ENCODE peak calls at places on chromosomes 13 and 19, in five cellular contexts. A is A549; J is NCI-H1417; E is NCI-H1092 treated with DMSO at 0.1 percent for 48 hours; U is stimulated activated CD4-positive, alpha-beta T cell treated with anti-CD3 and anti-CD28 coated beads, Interleukin-12 subunit alpha, Interleukin-12 subunit beta, amount 100 ng/mL, for 24 hours. W is an unnamed sample.

GRCh38 chr19:18763674-18764590 is 27.2 kb downstream of the COMP start:
- DNase-seq in A (no peak), J (peak; percentile 48), E (peak; percentile 44), U (no peak), W (no peak)

GRCh38 chr19:47229674-47230121 is 1.3 kb downstream of the BBC3 start:
- DNase-seq in A (peak; percentile 53), J (peak; percentile 18), E (no peak), U (no peak), W (no peak)

GRCh38 chr19:35061583-35062373 is 20.3 kb downstream of the HPN start:
- DNase-seq in A (no peak), J (no peak), E (no peak), U (no peak), W (no peak)

GRCh38 chr19:8585894-8586750 is 8.9 kb upstream of the MYO1F start:
- DNase-seq in A (peak; percentile 61), J (peak; percentile 30), E (no peak), U (no peak), W (peak; percentile 17)

GRCh38 chr13:99103536-99103935 is 97.1 kb upstream of the UBAC2 start:
- DNase-seq in A (no peak), J (peak; percentile 93), E (no peak), U (no peak), W (no peak)

GRCh38 chr13:95355491-95355890 is 54.2 kb upstream of the ABCC4 start:
- DNase-seq in A (no peak), J (no peak), E (no peak), U (no peak), W (no peak)

GRCh38 chr19:33998739-33999345 is 173.5 kb upstream of the LSM14A start:
- DNase-seq in A (peak; percentile 16), J (no peak), E (no peak), U (no peak), W (peak; percentile 1)

GRCh38 chr19:28213476-28214082 is 999.4 kb downstream of the UQCRFS1 start:
- DNase-seq in A (peak; percentile 71), J (no peak), E (no peak), U (no peak), W (peak; percentile 44)

GRCh38 chr19:49818691-49819331 is 722 bp downstream of the MED25 start:
- DNase-seq in A (no peak), J (no peak), E (no peak), U (no peak), W (no peak)

GRCh38 chr13:19685034-19685433 is 51.6 kb downstream of the MPHOSPH8 start:
- DNase-seq in A (peak; percentile 12), J (no peak), E (no peak), U (no peak), W (no peak)

GRCh38 chr13:88887045-88887662 is 1216.0 kb downstream of the SLITRK5 start:
- DNase-seq in A (no peak), J (no peak), E (no peak), U (no peak), W (no peak)

GRCh38 chr13:44815507-44816074 is 173.7 kb downstream of the NUFIP1 start:
- DNase-seq in A (peak; percentile 87), J (no peak), E (no peak), U (peak; percentile 34), W (peak; percentile 40)

GRCh38 chr19:8321760-8322637 is 703 bp downstream of the RPS28 start:
- DNase-seq in A (no peak), J (no peak), E (no peak), U (no peak), W (no peak)

GRCh38 chr19:20928371-20928770 is 5.3 kb downstream of the ZNF85 start:
- DNase-seq in A (no peak), J (no peak), E (no peak), U (no peak), W (peak; percentile 14)

GRCh38 chr19:56108447-56109195 is 12.5 kb downstream of the ZNF787 start:
- DNase-seq in A (no peak), J (no peak), E (no peak), U (no peak), W (no peak)

W was measured in SW 1271.